ENCODE peak calls at places on chromosomes 4 and X, in eight cellular contexts. P is stimulated activated CD4-positive, alpha-beta T cell treated with anti-CD3 and anti-CD28 coated beads, Interleukin-12 subunit alpha, Interleukin-12 subunit beta, amount 100 ng/mL, for 4 hours; R is psoas muscle; W is brain microvascular endothelial cell; A is ACHN; I is activated T-cell treated with anti-CD3 and anti-CD28 coated beads for 48 hours; L is effector CD4-positive, alpha-beta T cell; K is GM12865. D is an unnamed sample.
A peak's percentile ranks its signal among the peaks of the same experiment; 100 is the strongest.

GRCh38 chr4:36351082-36351666 is 69.8 kb downstream of the DTHD1 start:
- DNase-seq in P (peak; percentile 65), R (peak; percentile 60), W (peak; percentile 16), A (peak; percentile 58), I (peak; percentile 59), L (peak; percentile 71), K (peak; percentile 81), D (peak; percentile 15)

GRCh38 chr4:730511-730910 is 24.9 kb downstream of the PCGF3 start:
- DNase-seq in P (no peak), R (no peak), W (no peak), A (no peak), I (no peak), L (no peak), K (no peak), D (no peak)

GRCh38 chr4:4864940-4865704 is 5.7 kb downstream of the MSX1 start:
- DNase-seq in P (no peak), R (peak; percentile 42), W (no peak), A (no peak), I (no peak), L (no peak), K (no peak), D (no peak)

GRCh38 chrX:14913241-14913640 is 40.0 kb downstream of the MOSPD2 start:
- DNase-seq in P (no peak), R (no peak), W (peak; percentile 24), A (no peak), I (no peak), L (no peak), K (no peak), D (no peak)

GRCh38 chrX:105872921-105873320 is 50.6 kb downstream of the NRK start:
- DNase-seq in P (no peak), R (no peak), W (no peak), A (no peak), I (no peak), L (no peak), K (no peak), D (no peak)

GRCh38 chr4:180164799-180165198 is 2078.4 kb upstream of the TENM3 start:
- DNase-seq in P (no peak), R (no peak), W (no peak), A (peak; percentile 73), I (no peak), L (no peak), K (no peak), D (peak; percentile 5)

GRCh38 chrX:41600266-41600665 is 88.5 kb upstream of the GPR34 start:
- DNase-seq in P (no peak), R (no peak), W (peak; percentile 52), A (peak; percentile 59), I (no peak), L (no peak), K (no peak), D (peak; percentile 22)

GRCh38 chrX:19673334-19674040 is 158.2 kb upstream of the MAP3K15 start:
- DNase-seq in P (no peak), R (peak; percentile 65), W (peak; percentile 93), A (peak; percentile 80), I (no peak), L (no peak), K (no peak), D (peak; percentile 64)

GRCh38 chrX:122475306-122475705 is 708.8 kb upstream of the GRIA3 start:
- DNase-seq in P (no peak), R (no peak), W (no peak), A (no peak), I (no peak), L (no peak), K (no peak), D (no peak)

GRCh38 chr4:16875487-16875886 is 23.0 kb downstream of the LDB2 start:
- DNase-seq in P (no peak), R (no peak), W (peak; percentile 96), A (no peak), I (no peak), L (no peak), K (no peak), D (no peak)

GRCh38 chr4:105280338-105280809 is 133.7 kb downstream of the TET2 start:
- DNase-seq in P (no peak), R (no peak), W (peak; percentile 64), A (no peak), I (no peak), L (no peak), K (no peak), D (no peak)

GRCh38 chr4:186032259-186032658 is 36.7 kb upstream of the TLR3 start:
- DNase-seq in P (no peak), R (no peak), W (no peak), A (no peak), I (no peak), L (no peak), K (no peak), D (no peak)

GRCh38 chr4:137361756-137362470 is 170.4 kb downstream of the PCDH18 start:
- DNase-seq in P (no peak), R (no peak), W (no peak), A (no peak), I (no peak), L (no peak), K (no peak), D (no peak)

GRCh38 chr4:116058129-116058528 is 944.7 kb upstream of the NDST4 start:
- DNase-seq in P (no peak), R (no peak), W (no peak), A (no peak), I (no peak), L (no peak), K (no peak), D (no peak)